ENCODE peak calls at places on chromosomes 5 and 9, in five cellular contexts. Q, N, S, Z and X are unnamed samples.
A peak's percentile ranks its signal among the peaks of the same experiment; 100 is the strongest.

GRCh38 chr9:104836235-104836634 is 72.3 kb downstream of the NIPSNAP3B start:
- DNase-seq in Q (no peak), N (peak; percentile 25), S (no peak), Z (peak; percentile 64), X (no peak)

GRCh38 chr5:25090818-25091217 is 446.0 kb upstream of the CDH10 start:
- DNase-seq in Q (no peak), N (no peak), S (no peak), Z (no peak), X (no peak)

GRCh38 chr5:150464554-150465012 is 15.0 kb upstream of the RPS14 start:
- DNase-seq in Q (no peak), N (peak; percentile 68), S (no peak), Z (no peak), X (no peak)

GRCh38 chr5:96968074-96968473 is 32.2 kb downstream of the LNPEP start:
- DNase-seq in Q (peak; percentile 38), N (peak; percentile 55), S (no peak), Z (no peak), X (no peak)

GRCh38 chr5:170429014-170429413 is 39.8 kb upstream of the KCNMB1 start:
- DNase-seq in Q (peak; percentile 12), N (peak; percentile 13), S (no peak), Z (no peak), X (no peak)

GRCh38 chr9:75505654-75506053 is 384.8 kb upstream of the PCSK5 start:
- DNase-seq in Q (no peak), N (no peak), S (no peak), Z (no peak), X (no peak)

GRCh38 chr5:127312131-127312530 is 21.5 kb downstream of the MEGF10 start:
- DNase-seq in Q (no peak), N (no peak), S (no peak), Z (no peak), X (no peak)

GRCh38 chr9:13110766-13111400 is 168.6 kb downstream of the MPDZ start:
- DNase-seq in Q (no peak), N (peak; percentile 69), S (no peak), Z (peak; percentile 31), X (no peak)

GRCh38 chr9:72457366-72457765 is 64.0 kb upstream of the TMC1 start:
- DNase-seq in Q (no peak), N (no peak), S (no peak), Z (no peak), X (no peak)

GRCh38 chr5:55160493-55161209 is 680 bp downstream of the GPX8 start:
- DNase-seq in Q (peak; percentile 85), N (peak; percentile 96), S (peak; percentile 87), Z (no peak), X (no peak)

GRCh38 chr5:170554566-170555267 is 50.9 kb downstream of the KCNIP1 start:
- DNase-seq in Q (no peak), N (peak; percentile 61), S (no peak), Z (peak; percentile 30), X (no peak)

GRCh38 chr5:161105563-161105962 is 253.6 kb upstream of the ATP10B start:
- DNase-seq in Q (no peak), N (peak; percentile 5), S (no peak), Z (no peak), X (no peak)

GRCh38 chr5:157020508-157021213 is 38.3 kb downstream of the HAVCR1 start:
- DNase-seq in Q (no peak), N (no peak), S (no peak), Z (peak; percentile 1), X (no peak)

GRCh38 chr5:95543017-95543705 is 11.6 kb downstream of the SKIC3 start:
- DNase-seq in Q (no peak), N (peak; percentile 34), S (no peak), Z (peak; percentile 0), X (no peak)

GRCh38 chr5:113574417-113574816 is 60.9 kb downstream of the YTHDC2 start:
- DNase-seq in Q (peak; percentile 64), N (peak; percentile 83), S (no peak), Z (no peak), X (no peak)

GRCh38 chr5:135208555-135209494 is 174.8 kb upstream of the PITX1 start:
- DNase-seq in Q (peak; percentile 88), N (peak; percentile 93), S (peak; percentile 81), Z (peak; percentile 32), X (peak; percentile 85)

GRCh38 chr5:140361901-140362300 is 1.9 kb downstream of the SLC4A9 start:
- DNase-seq in Q (no peak), N (no peak), S (no peak), Z (no peak), X (no peak)

GRCh38 chr9:114929166-114929565 is 1.2 kb downstream of the TNFSF8 start:
- DNase-seq in Q (no peak), N (no peak), S (no peak), Z (no peak), X (no peak)